ENCODE peak calls at places on chromosome 14, in ten cellular contexts. One of them, this sample, is unnamed.

GRCh38 chr14:64060648-64061096 is 207.9 kb downstream of the SYNE2 start:
- DNase-seq in HCT116: peak
- DNase-seq in stomach: no peak
- DNase-seq in GM12891: no peak
- DNase-seq in Panc1: peak
- DNase-seq in spleen: no peak
- DNase-seq in GM23338: peak
- DNase-seq in endothelial cell of umbilical vein: peak
- DNase-seq in HepG2: peak
- DNase-seq in transverse colon: peak
- DNase-seq in this sample: no peak

GRCh38 chr14:35355981-35356839 is 48.3 kb downstream of the NFKBIA start:
- DNase-seq in HCT116: peak
- DNase-seq in stomach: no peak
- DNase-seq in GM12891: no peak
- DNase-seq in Panc1: no peak
- DNase-seq in spleen: no peak
- DNase-seq in GM23338: no peak
- DNase-seq in endothelial cell of umbilical vein: no peak
- DNase-seq in HepG2: peak
- DNase-seq in transverse colon: peak
- DNase-seq in this sample: no peak

GRCh38 chr14:74134484-74134883 is 49.7 kb downstream of the LIN52 start:
- DNase-seq in HCT116: no peak
- DNase-seq in stomach: no peak
- DNase-seq in GM12891: no peak
- DNase-seq in Panc1: no peak
- DNase-seq in spleen: no peak
- DNase-seq in GM23338: no peak
- DNase-seq in endothelial cell of umbilical vein: no peak
- DNase-seq in HepG2: no peak
- DNase-seq in transverse colon: no peak
- DNase-seq in this sample: no peak

GRCh38 chr14:67393689-67394088 is 18.3 kb downstream of the PLEK2 start:
- DNase-seq in HCT116: no peak
- DNase-seq in stomach: no peak
- DNase-seq in GM12891: no peak
- DNase-seq in Panc1: no peak
- DNase-seq in spleen: no peak
- DNase-seq in GM23338: no peak
- DNase-seq in endothelial cell of umbilical vein: no peak
- DNase-seq in HepG2: no peak
- DNase-seq in transverse colon: no peak
- DNase-seq in this sample: no peak

GRCh38 chr14:41235466-41235865 is 371.2 kb upstream of the LRFN5 start:
- DNase-seq in HCT116: no peak
- DNase-seq in stomach: no peak
- DNase-seq in GM12891: no peak
- DNase-seq in Panc1: no peak
- DNase-seq in spleen: no peak
- DNase-seq in GM23338: no peak
- DNase-seq in endothelial cell of umbilical vein: no peak
- DNase-seq in HepG2: no peak
- DNase-seq in transverse colon: no peak
- DNase-seq in this sample: no peak

GRCh38 chr14:97995571-97995970 is 1198.4 kb downstream of the VRK1 start:
- DNase-seq in HCT116: no peak
- DNase-seq in stomach: no peak
- DNase-seq in GM12891: no peak
- DNase-seq in Panc1: no peak
- DNase-seq in spleen: no peak
- DNase-seq in GM23338: no peak
- DNase-seq in endothelial cell of umbilical vein: no peak
- DNase-seq in HepG2: no peak
- DNase-seq in transverse colon: no peak
- DNase-seq in this sample: no peak

GRCh38 chr14:106879241-106879640 is 1352.9 kb downstream of the TMEM121 start:
- DNase-seq in HCT116: peak
- DNase-seq in stomach: peak
- DNase-seq in GM12891: no peak
- DNase-seq in Panc1: no peak
- DNase-seq in spleen: peak
- DNase-seq in GM23338: peak
- DNase-seq in endothelial cell of umbilical vein: no peak
- DNase-seq in HepG2: peak
- DNase-seq in transverse colon: peak
- DNase-seq in this sample: no peak

GRCh38 chr14:42322486-42323284 is 716.0 kb downstream of the LRFN5 start:
- DNase-seq in HCT116: no peak
- DNase-seq in stomach: no peak
- DNase-seq in GM12891: no peak
- DNase-seq in Panc1: no peak
- DNase-seq in spleen: no peak
- DNase-seq in GM23338: no peak
- DNase-seq in endothelial cell of umbilical vein: no peak
- DNase-seq in HepG2: no peak
- DNase-seq in transverse colon: no peak
- DNase-seq in this sample: no peak

DNA sequence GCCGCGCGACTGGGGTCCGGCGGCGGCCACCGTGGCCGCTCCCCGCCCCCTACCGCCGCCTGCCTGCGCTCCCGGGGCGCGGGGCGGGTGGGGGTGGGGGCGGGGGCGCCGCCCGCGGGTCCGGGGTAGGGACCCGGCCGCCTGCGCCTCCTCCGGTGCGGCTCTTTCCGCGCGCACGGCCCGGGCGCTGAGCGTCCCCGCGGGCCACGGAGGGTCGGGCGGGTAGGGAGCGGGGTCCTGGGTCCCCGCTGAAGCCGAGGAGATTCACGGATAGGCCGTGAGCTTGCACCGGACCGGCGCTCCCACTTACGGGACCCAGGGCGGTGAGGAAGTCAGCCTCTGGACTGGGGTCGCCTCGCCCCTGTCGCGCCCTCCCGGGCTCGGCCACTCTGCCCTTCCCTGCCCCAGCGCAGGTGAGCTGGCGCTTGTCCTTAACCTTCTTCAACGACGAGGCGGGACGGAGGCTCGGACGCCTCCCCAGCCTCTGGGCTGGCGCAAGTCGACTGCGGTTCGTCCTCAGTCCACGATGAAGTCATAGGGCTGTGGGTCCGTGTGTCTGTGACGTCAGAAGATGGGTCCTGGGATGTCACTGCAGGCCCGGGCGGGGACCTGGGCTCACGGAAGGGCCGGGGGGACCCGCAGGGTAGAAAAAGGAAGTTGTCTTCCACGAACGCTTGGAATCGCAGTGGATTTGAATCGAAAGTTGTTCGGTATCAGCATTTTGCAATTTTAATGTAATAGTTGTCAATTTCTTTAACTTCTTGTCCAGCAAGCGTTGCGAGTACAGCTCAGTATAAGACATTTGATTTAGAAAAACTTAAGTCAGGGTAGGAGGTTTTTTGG is 572 bp downstream of the FBXO34 start:
- DNase-seq in HCT116: peak
- DNase-seq in stomach: peak
- DNase-seq in GM12891: peak
- DNase-seq in Panc1: peak
- DNase-seq in spleen: peak
- DNase-seq in GM23338: peak
- DNase-seq in endothelial cell of umbilical vein: peak
- DNase-seq in HepG2: peak
- DNase-seq in transverse colon: peak
- DNase-seq in this sample: peak
- TF ChIP-seq POLR2AphosphoS5 in HCT116: peak
- TF ChIP-seq POLR2AphosphoS5 in stomach: peak
- TF ChIP-seq POLR2AphosphoS5 in GM12891: peak
- TF ChIP-seq POLR2AphosphoS5 in Panc1: no peak
- TF ChIP-seq POLR2AphosphoS5 in spleen: peak
- TF ChIP-seq POLR2AphosphoS5 in GM23338: peak
- TF ChIP-seq POLR2AphosphoS5 in endothelial cell of umbilical vein: no peak
- TF ChIP-seq POLR2AphosphoS5 in HepG2: no peak
- TF ChIP-seq POLR2AphosphoS5 in transverse colon: peak
- TF ChIP-seq POLR2AphosphoS5 in this sample: peak

DNA sequence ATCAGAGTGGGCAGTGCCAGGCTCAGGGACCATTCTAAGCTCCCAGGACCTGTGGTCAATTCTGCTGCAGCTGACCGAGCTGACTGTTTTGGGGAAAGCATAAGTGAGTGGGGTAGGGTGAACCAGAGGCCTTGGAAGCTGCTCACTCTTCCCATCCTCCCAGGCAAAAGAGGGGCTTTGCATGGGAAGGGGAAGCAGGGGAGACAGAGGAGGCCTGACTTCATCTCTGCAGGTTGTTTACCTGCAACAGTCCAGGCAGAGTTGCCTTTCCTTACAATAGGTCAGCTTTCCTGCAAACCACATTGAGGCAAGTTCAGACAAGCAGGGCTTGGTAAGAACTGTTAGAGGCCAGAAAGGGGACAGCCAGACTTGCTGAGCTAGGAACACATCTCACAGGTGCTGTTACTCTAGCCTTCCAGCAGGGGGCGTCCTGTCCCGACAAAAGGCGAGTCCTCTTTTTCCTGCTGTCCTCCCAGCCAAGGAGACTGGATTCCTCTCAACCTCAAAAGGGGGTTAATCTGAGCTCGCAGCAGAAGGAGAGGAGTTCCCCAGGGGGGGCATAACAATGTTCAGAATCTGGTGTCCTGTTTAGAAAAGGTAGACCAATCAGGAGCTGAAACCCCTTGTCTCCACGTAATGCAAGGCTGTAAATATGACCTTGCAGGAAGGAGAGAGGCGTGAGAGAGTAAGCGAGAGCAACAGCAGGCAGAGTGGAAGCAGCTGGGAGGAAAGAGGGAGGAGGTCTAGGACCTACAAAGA is 4.3 kb upstream of the DHRS2 start:
- DNase-seq in HCT116: peak
- DNase-seq in stomach: peak
- DNase-seq in GM12891: peak
- DNase-seq in Panc1: peak
- DNase-seq in spleen: peak
- DNase-seq in GM23338: peak
- DNase-seq in endothelial cell of umbilical vein: peak
- DNase-seq in HepG2: peak
- DNase-seq in transverse colon: peak
- DNase-seq in this sample: peak
- TF ChIP-seq POLR2AphosphoS5 in HCT116: no peak
- TF ChIP-seq POLR2AphosphoS5 in stomach: no peak
- TF ChIP-seq POLR2AphosphoS5 in GM12891: no peak
- TF ChIP-seq POLR2AphosphoS5 in Panc1: no peak
- TF ChIP-seq POLR2AphosphoS5 in spleen: peak
- TF ChIP-seq POLR2AphosphoS5 in GM23338: no peak
- TF ChIP-seq POLR2AphosphoS5 in endothelial cell of umbilical vein: no peak
- TF ChIP-seq POLR2AphosphoS5 in HepG2: peak
- TF ChIP-seq POLR2AphosphoS5 in transverse colon: no peak
- TF ChIP-seq POLR2AphosphoS5 in this sample: no peak

GRCh38 chr14:68782091-68782981 is 10.5 kb downstream of the ZFP36L1 start:
- DNase-seq in HCT116: no peak
- DNase-seq in stomach: peak
- DNase-seq in GM12891: no peak
- DNase-seq in Panc1: no peak
- DNase-seq in spleen: no peak
- DNase-seq in GM23338: no peak
- DNase-seq in endothelial cell of umbilical vein: no peak
- DNase-seq in HepG2: no peak
- DNase-seq in transverse colon: no peak
- DNase-seq in this sample: peak

GRCh38 chr14:68777644-68778043 is 15.2 kb downstream of the ZFP36L1 start:
- DNase-seq in HCT116: no peak
- DNase-seq in stomach: peak
- DNase-seq in GM12891: no peak
- DNase-seq in Panc1: no peak
- DNase-seq in spleen: no peak
- DNase-seq in GM23338: no peak
- DNase-seq in endothelial cell of umbilical vein: no peak
- DNase-seq in HepG2: no peak
- DNase-seq in transverse colon: no peak
- DNase-seq in this sample: peak

GRCh38 chr14:68781161-68782021 is 11.5 kb downstream of the ZFP36L1 start:
- DNase-seq in HCT116: no peak
- DNase-seq in stomach: peak
- DNase-seq in GM12891: no peak
- DNase-seq in Panc1: no peak
- DNase-seq in spleen: peak
- DNase-seq in GM23338: no peak
- DNase-seq in endothelial cell of umbilical vein: no peak
- DNase-seq in HepG2: no peak
- DNase-seq in transverse colon: peak
- DNase-seq in this sample: peak

GRCh38 chr14:68780358-68781160 is 12.3 kb downstream of the ZFP36L1 start:
- DNase-seq in HCT116: no peak
- DNase-seq in stomach: peak
- DNase-seq in GM12891: no peak
- DNase-seq in Panc1: no peak
- DNase-seq in spleen: peak
- DNase-seq in GM23338: no peak
- DNase-seq in endothelial cell of umbilical vein: peak
- DNase-seq in HepG2: no peak
- DNase-seq in transverse colon: peak
- DNase-seq in this sample: peak

GRCh38 chr14:68779761-68780323 is 13.0 kb downstream of the ZFP36L1 start:
- DNase-seq in HCT116: peak
- DNase-seq in stomach: peak
- DNase-seq in GM12891: no peak
- DNase-seq in Panc1: no peak
- DNase-seq in spleen: no peak
- DNase-seq in GM23338: no peak
- DNase-seq in endothelial cell of umbilical vein: peak
- DNase-seq in HepG2: peak
- DNase-seq in transverse colon: peak
- DNase-seq in this sample: peak
- TF ChIP-seq POLR2AphosphoS5 in HCT116: peak
- TF ChIP-seq POLR2AphosphoS5 in stomach: peak
- TF ChIP-seq POLR2AphosphoS5 in GM12891: no peak
- TF ChIP-seq POLR2AphosphoS5 in Panc1: no peak
- TF ChIP-seq POLR2AphosphoS5 in spleen: peak
- TF ChIP-seq POLR2AphosphoS5 in GM23338: no peak
- TF ChIP-seq POLR2AphosphoS5 in endothelial cell of umbilical vein: peak
- TF ChIP-seq POLR2AphosphoS5 in HepG2: peak
- TF ChIP-seq POLR2AphosphoS5 in transverse colon: peak
- TF ChIP-seq POLR2AphosphoS5 in this sample: peak

GRCh38 chr14:75283162-75283883 is 4.7 kb downstream of the FOS start:
- DNase-seq in HCT116: no peak
- DNase-seq in stomach: peak
- DNase-seq in GM12891: no peak
- DNase-seq in Panc1: no peak
- DNase-seq in spleen: peak
- DNase-seq in GM23338: peak
- DNase-seq in endothelial cell of umbilical vein: no peak
- DNase-seq in HepG2: peak
- DNase-seq in transverse colon: peak
- DNase-seq in this sample: peak

GRCh38 chr14:75285331-75285730 is 6.7 kb downstream of the FOS start:
- DNase-seq in HCT116: no peak
- DNase-seq in stomach: no peak
- DNase-seq in GM12891: no peak
- DNase-seq in Panc1: no peak
- DNase-seq in spleen: no peak
- DNase-seq in GM23338: no peak
- DNase-seq in endothelial cell of umbilical vein: no peak
- DNase-seq in HepG2: no peak
- DNase-seq in transverse colon: no peak
- DNase-seq in this sample: peak

GRCh38 chr14:75286313-75286712 is 7.7 kb downstream of the FOS start:
- DNase-seq in HCT116: no peak
- DNase-seq in stomach: no peak
- DNase-seq in GM12891: no peak
- DNase-seq in Panc1: no peak
- DNase-seq in spleen: peak
- DNase-seq in GM23338: peak
- DNase-seq in endothelial cell of umbilical vein: no peak
- DNase-seq in HepG2: no peak
- DNase-seq in transverse colon: no peak
- DNase-seq in this sample: peak

GRCh38 chr14:75282166-75282547 is 3.5 kb downstream of the FOS start:
- DNase-seq in HCT116: no peak
- DNase-seq in stomach: no peak
- DNase-seq in GM12891: no peak
- DNase-seq in Panc1: no peak
- DNase-seq in spleen: no peak
- DNase-seq in GM23338: no peak
- DNase-seq in endothelial cell of umbilical vein: no peak
- DNase-seq in HepG2: no peak
- DNase-seq in transverse colon: peak
- DNase-seq in this sample: no peak

GRCh38 chr14:75283884-75284563 is 5.4 kb downstream of the FOS start:
- DNase-seq in HCT116: no peak
- DNase-seq in stomach: peak
- DNase-seq in GM12891: no peak
- DNase-seq in Panc1: no peak
- DNase-seq in spleen: peak
- DNase-seq in GM23338: no peak
- DNase-seq in endothelial cell of umbilical vein: no peak
- DNase-seq in HepG2: peak
- DNase-seq in transverse colon: peak
- DNase-seq in this sample: peak
- TF ChIP-seq POLR2AphosphoS5 in HCT116: no peak
- TF ChIP-seq POLR2AphosphoS5 in stomach: peak
- TF ChIP-seq POLR2AphosphoS5 in GM12891: no peak
- TF ChIP-seq POLR2AphosphoS5 in Panc1: no peak
- TF ChIP-seq POLR2AphosphoS5 in spleen: peak
- TF ChIP-seq POLR2AphosphoS5 in GM23338: no peak
- TF ChIP-seq POLR2AphosphoS5 in endothelial cell of umbilical vein: no peak
- TF ChIP-seq POLR2AphosphoS5 in HepG2: no peak
- TF ChIP-seq POLR2AphosphoS5 in transverse colon: peak
- TF ChIP-seq POLR2AphosphoS5 in this sample: no peak

This sample was measured in sigmoid colon.